ENCODE peak calls at places on chromosomes 1 and 21, in five cellular contexts. L is amygdala, S is G401, T is foreskin keratinocyte, I is fibroblast of mammary gland. Q is an unnamed sample.
A peak's percentile ranks its signal among the peaks of the same experiment; 100 is the strongest.

GRCh38 chr21:34004013-34004938 is 69.1 kb upstream of the MRPS6 start:
- DNase-seq in L (no peak), S (no peak), T (no peak), I (peak; percentile 28), Q (no peak)

GRCh38 chr1:61322769-61323168 is 240.4 kb downstream of the NFIA start:
- DNase-seq in L (no peak), S (no peak), T (peak; percentile 62), I (no peak), Q (no peak)

GRCh38 chr1:54403808-54404261 is 2.4 kb downstream of the SSBP3 start:
- DNase-seq in L (no peak), S (no peak), T (no peak), I (peak; percentile 80), Q (no peak)

GRCh38 chr1:161879261-161879660 is 113.1 kb downstream of the ATF6 start:
- DNase-seq in L (no peak), S (no peak), T (no peak), I (no peak), Q (no peak)

GRCh38 chr1:164688791-164689190 is 129.8 kb downstream of the PBX1 start:
- DNase-seq in L (no peak), S (no peak), T (no peak), I (no peak), Q (no peak)

GRCh38 chr1:6298530-6298929 is 37.6 kb upstream of the GPR153 start:
- DNase-seq in L (no peak), S (no peak), T (no peak), I (no peak), Q (no peak)

GRCh38 chr1:203149188-203149840 is 21.8 kb downstream of the ADORA1 start:
- DNase-seq in L (no peak), S (no peak), T (no peak), I (no peak), Q (no peak)

GRCh38 chr1:20565234-20565633 is 12.9 kb downstream of the FAM43B start:
- DNase-seq in L (no peak), S (no peak), T (no peak), I (no peak), Q (no peak)

GRCh38 chr1:233075045-233075444 is 124.6 kb downstream of the NTPCR start:
- DNase-seq in L (no peak), S (no peak), T (peak; percentile 47), I (peak; percentile 94), Q (no peak)

GRCh38 chr1:4512622-4513021 is 141.8 kb upstream of the AJAP1 start:
- DNase-seq in L (no peak), S (peak; percentile 20), T (no peak), I (no peak), Q (no peak)

GRCh38 chr1:28115267-28115666 is 26.9 kb upstream of the EYA3 start:
- DNase-seq in L (no peak), S (no peak), T (no peak), I (peak; percentile 39), Q (no peak)